ENCODE peak calls at places on chromosomes 16 and 17, in eight cellular contexts. E is tibial nerve, R is sigmoid colon, G is AG09309, T is HCT116, O is fibroblast of pulmonary artery, S is mammary epithelial cell, B is lung. M is an unnamed sample.

GRCh38 chr17:10201680-10202079 is 3.3 kb upstream of the GAS7 start:
- DNase-seq in E (no peak), G (no peak), B (no peak), R (no peak), S (no peak), T (no peak), O (no peak), M (no peak)

GRCh38 chr17:83056583-83057396 is 22.6 kb upstream of the METRNL start:
- DNase-seq in R (peak), B (no peak), T (no peak), O (no peak), S (no peak), E (no peak), G (no peak), M (no peak)

GRCh38 chr17:340074-340473 is 12.5 kb downstream of the RPH3AL start:
- DNase-seq in G (no peak), O (no peak), T (no peak), S (no peak), E (no peak), B (no peak), R (peak), M (no peak)

GRCh38 chr16:49021136-49021535 is 260.5 kb downstream of the CBLN1 start:
- DNase-seq in S (peak), R (peak), B (no peak), E (no peak), G (peak), T (no peak), O (peak), M (peak)

GRCh38 chr17:48162946-48163506 is 55.5 kb downstream of the SNX11 start:
- DNase-seq in R (no peak), O (peak), G (no peak), T (no peak), S (peak), E (no peak), B (no peak), M (no peak)

GRCh38 chr17:70968302-70968701 is 799.0 kb downstream of the KCNJ2 start:
- DNase-seq in E (no peak), G (no peak), O (no peak), S (no peak), B (no peak), R (no peak), T (no peak), M (no peak)

GRCh38 chr17:50212121-50212843 is 10.9 kb upstream of the COL1A1 start:
- DNase-seq in S (no peak), G (peak), O (peak), R (peak), B (no peak), T (no peak), E (peak), M (no peak)

GRCh38 chr17:7549401-7550055 is 670 bp downstream of the TNFSF12 start:
- DNase-seq in O (no peak), S (no peak), E (no peak), B (peak), G (no peak), T (no peak), R (peak), M (no peak)

GRCh38 chr17:75273968-75274708 is 3.1 kb upstream of the MIF4GD start:
- DNase-seq in T (no peak), E (no peak), O (peak), S (peak), R (no peak), B (no peak), G (no peak), M (no peak)

GRCh38 chr16:71853413-71853812 is 7.6 kb downstream of the ATXN1L start:
- DNase-seq in T (no peak), O (no peak), G (no peak), E (no peak), R (no peak), S (no peak), B (no peak), M (no peak)

GRCh38 chr16:8663192-8664089 is 11.0 kb upstream of the ABAT start:
- DNase-seq in O (no peak), B (no peak), T (no peak), E (no peak), G (no peak), R (no peak), S (no peak), M (no peak)

GRCh38 chr16:62478903-62479458 is 442.7 kb upstream of the CDH8 start:
- DNase-seq in E (no peak), R (no peak), O (no peak), S (no peak), G (no peak), B (no peak), T (no peak), M (no peak)

GRCh38 chr17:83186226-83186625 is 106.8 kb downstream of the METRNL start:
- DNase-seq in R (peak), O (no peak), T (no peak), E (peak), G (no peak), B (peak), S (no peak), M (no peak)

GRCh38 chr17:34383225-34383615 is 20.2 kb upstream of the CCL1 start:
- DNase-seq in T (no peak), E (no peak), O (no peak), R (no peak), G (no peak), S (no peak), B (no peak), M (no peak)

GRCh38 chr17:77235370-77236080 is 94.8 kb downstream of the SEC14L1 start:
- DNase-seq in B (peak), O (peak), T (no peak), G (peak), S (no peak), E (no peak), R (no peak), M (peak)

GRCh38 chr16:9077001-9077809 is 14.2 kb upstream of the HAPSTR1 start:
- DNase-seq in B (no peak), S (peak), T (peak), O (no peak), R (no peak), G (peak), E (no peak), M (no peak)

GRCh38 chr17:80559688-80560290 is 15.2 kb downstream of the RPTOR start:
- DNase-seq in B (no peak), E (no peak), S (no peak), R (no peak), G (no peak), T (no peak), O (peak), M (no peak)

GRCh38 chr17:58281511-58282011 is 826 bp upstream of the MPO start:
- DNase-seq in S (no peak), T (no peak), G (no peak), E (no peak), O (no peak), B (no peak), R (no peak), M (no peak)

GRCh38 chr16:67268136-67268579 is 11.2 kb upstream of the PLEKHG4 start:
- DNase-seq in B (peak), E (no peak), R (peak), S (peak), T (peak), G (no peak), O (peak), M (peak)

GRCh38 chr17:4635823-4636375 is 5.6 kb downstream of the ALOX15 start:
- DNase-seq in E (no peak), T (no peak), R (no peak), B (no peak), O (no peak), S (no peak), G (no peak), M (no peak)

GRCh38 chr17:28846231-28846630 is 3.6 kb upstream of the FAM222B start:
- DNase-seq in G (no peak), R (no peak), B (no peak), S (no peak), T (no peak), E (no peak), O (no peak), M (no peak)

GRCh38 chr16:85138073-85138824 is 26.0 kb upstream of the CIBAR2 start:
- DNase-seq in S (no peak), B (no peak), G (no peak), T (no peak), R (no peak), O (no peak), E (no peak), M (no peak)

GRCh38 chr16:85924675-85925074 is 25.7 kb downstream of the IRF8 start:
- DNase-seq in R (no peak), E (no peak), B (no peak), G (no peak), O (peak), T (no peak), S (peak), M (no peak)

GRCh38 chr16:26643519-26643918 is 423.2 kb upstream of the C16orf82 start:
- DNase-seq in R (no peak), S (no peak), G (no peak), E (no peak), T (no peak), B (peak), O (no peak), M (no peak)

GRCh38 chr16:48347980-48348379 is 37.2 kb downstream of the SIAH1 start:
- DNase-seq in S (no peak), T (no peak), B (no peak), E (no peak), R (no peak), O (no peak), G (no peak), M (no peak)

GRCh38 chr16:74451951-74452758 is 30.9 kb upstream of the CLEC18B start:
- DNase-seq in G (no peak), O (peak), B (no peak), E (no peak), S (no peak), R (no peak), T (no peak), M (no peak)

GRCh38 chr17:78774956-78775571 is 7.0 kb downstream of the CYTH1 start:
- DNase-seq in R (peak), B (no peak), O (no peak), G (no peak), T (no peak), S (peak), E (no peak), M (no peak)

GRCh38 chr17:4604111-4604644 is 19.8 kb downstream of the SMTNL2 start:
- DNase-seq in B (no peak), E (no peak), R (peak), G (no peak), S (no peak), O (peak), T (no peak), M (peak)

GRCh38 chr17:77366558-77367245 is 225.9 kb downstream of the SEC14L1 start:
- DNase-seq in B (no peak), E (no peak), T (no peak), G (no peak), R (peak), O (peak), S (no peak), M (no peak)

GRCh38 chr17:14078027-14078426 is 8.7 kb downstream of the COX10 start:
- DNase-seq in E (no peak), G (no peak), B (no peak), O (no peak), S (no peak), T (no peak), R (no peak), M (no peak)

GRCh38 chr16:86549076-86549892 is 5.8 kb downstream of the MTHFSD start:
- DNase-seq in G (no peak), O (no peak), R (peak), T (no peak), E (no peak), S (no peak), B (no peak), M (no peak)

GRCh38 chr17:66432996-66433556 is 130.7 kb downstream of the PRKCA start:
- DNase-seq in G (no peak), B (no peak), E (no peak), T (no peak), R (no peak), O (peak), S (no peak), M (no peak)

GRCh38 chr16:51302042-51302441 is 151.0 kb upstream of the SALL1 start:
- DNase-seq in S (no peak), B (no peak), E (no peak), T (no peak), R (no peak), O (no peak), G (peak), M (no peak)

GRCh38 chr17:22703786-22704441 is 1011.6 kb downstream of the KCNJ18 start:
- DNase-seq in O (no peak), S (no peak), B (no peak), T (no peak), G (no peak), R (peak), E (no peak), M (no peak)

GRCh38 chr17:7587420-7587786 is 2.5 kb downstream of the SOX15 start:
- DNase-seq in T (no peak), B (no peak), O (peak), R (no peak), S (peak), E (no peak), G (peak), M (peak)

GRCh38 chr16:30972872-30973271 is 12.1 kb upstream of the HSD3B7 start:
- DNase-seq in B (no peak), E (no peak), R (no peak), S (no peak), O (no peak), G (no peak), T (no peak), M (no peak)
- TF ChIP-seq CTCF in B (no peak), E (no peak), R (no peak), S (no peak), O (peak), G (peak), T (peak), M (peak)

GRCh38 chr16:53501216-53501859 is 1.7 kb downstream of the AKTIP start:
- DNase-seq in O (no peak), T (no peak), R (no peak), S (peak), E (no peak), B (peak), G (no peak), M (no peak)
- H3K4me3 ChIP-seq in O (no peak), T (peak), R (no peak), S (no peak), E (no peak), B (no peak), G (no peak), M (no peak)

DNA sequence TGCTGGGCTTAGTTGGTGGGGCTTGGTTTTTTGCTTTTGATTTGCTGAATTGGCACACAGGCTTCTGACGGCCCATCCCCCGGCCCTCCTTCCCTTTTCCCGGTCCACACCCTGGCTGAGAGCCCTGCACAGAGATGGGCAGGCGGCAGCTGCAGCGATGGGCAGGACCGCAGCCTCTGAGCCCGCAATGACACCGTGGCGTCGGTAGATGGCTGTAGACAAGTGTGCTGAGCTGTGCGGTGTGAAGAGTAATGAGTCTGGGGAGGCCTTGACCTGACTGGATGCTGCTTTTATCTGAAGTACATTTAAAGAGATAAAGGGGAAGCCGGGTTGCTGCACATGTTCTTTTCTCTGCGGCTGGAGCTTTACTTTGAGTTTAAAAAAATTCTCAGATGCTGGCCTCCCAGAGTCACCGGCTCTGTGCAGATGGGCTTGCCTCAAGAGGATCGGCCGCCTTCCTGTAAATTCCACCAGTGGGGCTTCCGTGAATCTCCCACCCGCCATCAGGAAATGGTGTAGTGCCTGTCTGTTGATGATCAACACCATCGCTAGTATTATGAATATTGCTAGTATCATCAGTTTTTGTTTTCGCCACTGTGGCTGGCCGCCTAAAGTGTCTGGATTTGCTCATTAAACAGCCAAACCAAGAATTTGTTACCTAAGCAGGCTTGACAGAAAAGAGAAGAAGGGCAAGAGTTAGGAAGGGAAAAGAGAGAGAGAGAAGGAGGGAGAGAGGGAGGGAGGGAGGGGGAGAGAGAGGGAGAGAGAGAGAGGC is 245.6 kb upstream of the RBFOX1 start:
- DNase-seq in T (no peak), E (no peak), O (no peak), R (no peak), B (peak), S (no peak), G (no peak), M (no peak)
- TF ChIP-seq CTCF in T (no peak), E (no peak), O (no peak), R (no peak), B (no peak), S (no peak), G (no peak), M (no peak)

GRCh38 chr17:40625311-40625710 is 22.3 kb downstream of the SMARCE1 start:
- DNase-seq in S (no peak), B (no peak), R (no peak), O (no peak), E (no peak), T (no peak), G (no peak), M (no peak)
- H3K4me3 ChIP-seq in S (no peak), B (no peak), R (no peak), O (no peak), E (no peak), T (no peak), G (no peak), M (no peak)

M was measured in HFF-Myc.